ENCODE peak calls at places on chromosomes 12 and 14, in four cellular contexts. One of them, this sample, is unnamed.

GRCh38 chr12:84772281-84772680 is 140.3 kb downstream of the SLC6A15 start:
- DNase-seq in caudate nucleus: no peak
- DNase-seq in HCT116: no peak
- DNase-seq in T-helper 2 cell: no peak
- DNase-seq in this sample: no peak

GRCh38 chr12:40308851-40309420 is 84.1 kb downstream of the LRRK2 start:
- DNase-seq in caudate nucleus: no peak
- DNase-seq in T-helper 2 cell: no peak
- DNase-seq in HCT116: no peak
- DNase-seq in this sample: no peak

GRCh38 chr12:52906049-52906645 is 1.3 kb upstream of the KRT8 start:
- DNase-seq in T-helper 2 cell: no peak
- DNase-seq in HCT116: no peak
- DNase-seq in caudate nucleus: no peak
- DNase-seq in this sample: no peak

GRCh38 chr12:76080729-76081415 is 3.6 kb downstream of the NAP1L1 start:
- DNase-seq in HCT116: no peak
- DNase-seq in T-helper 2 cell: peak
- DNase-seq in caudate nucleus: no peak
- DNase-seq in this sample: no peak

GRCh38 chr14:87698496-87698895 is 294.5 kb downstream of the GALC start:
- DNase-seq in T-helper 2 cell: no peak
- DNase-seq in HCT116: no peak
- DNase-seq in caudate nucleus: no peak
- DNase-seq in this sample: no peak

GRCh38 chr14:29216774-29217232 is 450.2 kb downstream of the FOXG1 start:
- DNase-seq in caudate nucleus: peak
- DNase-seq in T-helper 2 cell: no peak
- DNase-seq in HCT116: no peak
- DNase-seq in this sample: no peak

GRCh38 chr14:25049559-25050493 is at the start of gene STXBP6:
- DNase-seq in caudate nucleus: peak
- DNase-seq in T-helper 2 cell: peak
- DNase-seq in HCT116: no peak
- DNase-seq in this sample: no peak

GRCh38 chr12:76708291-76708690 is 55.6 kb upstream of the ZDHHC17 start:
- DNase-seq in T-helper 2 cell: no peak
- DNase-seq in caudate nucleus: no peak
- DNase-seq in HCT116: no peak
- DNase-seq in this sample: no peak

GRCh38 chr14:33567003-33567735 is 383.7 kb downstream of the EGLN3 start:
- DNase-seq in caudate nucleus: no peak
- DNase-seq in T-helper 2 cell: no peak
- DNase-seq in HCT116: no peak
- DNase-seq in this sample: no peak

GRCh38 chr12:128797119-128798118 is 26.3 kb downstream of the SLC15A4 start:
- DNase-seq in HCT116: no peak
- DNase-seq in caudate nucleus: no peak
- DNase-seq in T-helper 2 cell: no peak
- DNase-seq in this sample: peak

GRCh38 chr12:94092516-94093241 is 55.7 kb upstream of the PLXNC1 start:
- DNase-seq in caudate nucleus: no peak
- DNase-seq in T-helper 2 cell: no peak
- DNase-seq in HCT116: no peak
- DNase-seq in this sample: no peak

GRCh38 chr12:125161712-125162023 is 96.4 kb downstream of the AACS start:
- DNase-seq in HCT116: no peak
- DNase-seq in T-helper 2 cell: no peak
- DNase-seq in caudate nucleus: no peak
- DNase-seq in this sample: no peak

GRCh38 chr12:69056743-69057515 is 124.0 kb upstream of the CPM start:
- DNase-seq in HCT116: no peak
- DNase-seq in caudate nucleus: no peak
- DNase-seq in T-helper 2 cell: no peak
- DNase-seq in this sample: no peak

GRCh38 chr12:110862331-110862730 is 15.5 kb downstream of the CCDC63 start:
- DNase-seq in T-helper 2 cell: no peak
- DNase-seq in caudate nucleus: no peak
- DNase-seq in HCT116: no peak
- DNase-seq in this sample: no peak

GRCh38 chr12:62347922-62348650 is 87.9 kb downstream of the USP15 start:
- DNase-seq in HCT116: no peak
- DNase-seq in caudate nucleus: no peak
- DNase-seq in T-helper 2 cell: no peak
- DNase-seq in this sample: no peak

GRCh38 chr14:37673439-37673838 is 78.0 kb downstream of the TTC6 start:
- DNase-seq in HCT116: no peak
- DNase-seq in caudate nucleus: no peak
- DNase-seq in T-helper 2 cell: no peak
- DNase-seq in this sample: no peak

GRCh38 chr14:94548999-94549985 is 11.9 kb upstream of the SERPINA4 start:
- DNase-seq in T-helper 2 cell: peak
- DNase-seq in caudate nucleus: peak
- DNase-seq in HCT116: peak
- DNase-seq in this sample: peak

GRCh38 chr12:39620664-39621658 is 1.4 kb upstream of the ABCD2 start:
- DNase-seq in caudate nucleus: peak
- DNase-seq in T-helper 2 cell: peak
- DNase-seq in HCT116: no peak
- DNase-seq in this sample: no peak

GRCh38 chr12:124396544-124397398 is 101.9 kb downstream of the RFLNA start:
- DNase-seq in T-helper 2 cell: no peak
- DNase-seq in HCT116: no peak
- DNase-seq in caudate nucleus: no peak
- DNase-seq in this sample: no peak

GRCh38 chr12:131950182-131950913 is 606 bp downstream of the EP400 start:
- DNase-seq in caudate nucleus: no peak
- DNase-seq in HCT116: no peak
- DNase-seq in T-helper 2 cell: peak
- DNase-seq in this sample: peak

GRCh38 chr12:6620137-6620884 is 13.1 kb upstream of the CHD4 start:
- DNase-seq in caudate nucleus: no peak
- DNase-seq in T-helper 2 cell: peak
- DNase-seq in HCT116: no peak
- DNase-seq in this sample: no peak

GRCh38 chr14:105154476-105154871 is 14.1 kb downstream of the JAG2 start:
- DNase-seq in caudate nucleus: no peak
- DNase-seq in T-helper 2 cell: no peak
- DNase-seq in HCT116: no peak
- DNase-seq in this sample: no peak

GRCh38 chr12:48813464-48814312 is 4.6 kb upstream of the CACNB3 start:
- DNase-seq in caudate nucleus: no peak
- DNase-seq in T-helper 2 cell: no peak
- DNase-seq in HCT116: no peak
- DNase-seq in this sample: no peak

GRCh38 chr14:101254805-101255764 is 306.2 kb upstream of the DIO3 start:
- DNase-seq in HCT116: no peak
- DNase-seq in T-helper 2 cell: no peak
- DNase-seq in caudate nucleus: no peak
- DNase-seq in this sample: no peak

GRCh38 chr14:58824796-58825195 is 187.0 kb downstream of the DACT1 start:
- DNase-seq in caudate nucleus: no peak
- DNase-seq in HCT116: no peak
- DNase-seq in T-helper 2 cell: no peak
- DNase-seq in this sample: no peak

GRCh38 chr12:48109424-48109823 is 3.5 kb upstream of the SENP1 start:
- DNase-seq in caudate nucleus: no peak
- DNase-seq in T-helper 2 cell: peak
- DNase-seq in HCT116: no peak
- DNase-seq in this sample: no peak

GRCh38 chr14:80464531-80465149 is 253.3 kb upstream of the DIO2 start:
- DNase-seq in caudate nucleus: no peak
- DNase-seq in T-helper 2 cell: no peak
- DNase-seq in HCT116: no peak
- DNase-seq in this sample: no peak

GRCh38 chr12:54390668-54391551 is 6.4 kb upstream of the ZNF385A start:
- DNase-seq in T-helper 2 cell: peak
- DNase-seq in caudate nucleus: peak
- DNase-seq in HCT116: no peak
- DNase-seq in this sample: peak

GRCh38 chr12:30531731-30532678 is 163.7 kb downstream of the IPO8 start:
- DNase-seq in HCT116: no peak
- DNase-seq in T-helper 2 cell: no peak
- DNase-seq in caudate nucleus: no peak
- DNase-seq in this sample: no peak

GRCh38 chr12:115172521-115172920 is 488.5 kb upstream of the TBX3 start:
- DNase-seq in HCT116: no peak
- DNase-seq in caudate nucleus: no peak
- DNase-seq in T-helper 2 cell: no peak
- DNase-seq in this sample: no peak

GRCh38 chr12:52741378-52742195 is 35.6 kb downstream of the KRT76 start:
- DNase-seq in caudate nucleus: no peak
- DNase-seq in HCT116: peak
- DNase-seq in T-helper 2 cell: peak
- DNase-seq in this sample: peak

This sample was measured in effector memory CD8-positive, alpha-beta T cell.